ENCODE peak calls at places on chromosomes 6 and 20, in five cellular contexts. Q, R, T, G and V are unnamed samples.

GRCh38 chr20:25984933-25985332 is 288.3 kb upstream of the ZNF337 start:
- DNase-seq in Q (no peak), T (no peak), R (peak), G (no peak), V (no peak)

GRCh38 chr6:30555428-30556005 is 772 bp downstream of the GNL1 start:
- DNase-seq in G (peak), T (peak), Q (peak), R (peak), V (peak)

GRCh38 chr20:36154696-36155628 is at the start of gene EPB41L1:
- DNase-seq in Q (no peak), G (peak), T (no peak), R (no peak), V (no peak)

GRCh38 chr6:144104898-144105487 is 9.6 kb upstream of the SF3B5 start:
- DNase-seq in Q (peak), R (no peak), T (peak), G (peak), V (no peak)

GRCh38 chr6:102553214-102553613 is 1159.7 kb downstream of the GRIK2 start:
- DNase-seq in R (no peak), T (no peak), Q (no peak), G (no peak), V (no peak)

GRCh38 chr6:6775074-6775473 is 186.6 kb downstream of the LY86 start:
- DNase-seq in R (no peak), Q (no peak), T (no peak), G (no peak), V (no peak)

GRCh38 chr20:11454966-11455799 is 462.5 kb upstream of the BTBD3 start:
- DNase-seq in Q (no peak), R (no peak), T (peak), G (peak), V (peak)

GRCh38 chr6:64580346-64580745 is 944.7 kb downstream of the PHF3 start:
- DNase-seq in R (no peak), T (peak), Q (no peak), G (peak), V (no peak)

GRCh38 chr6:15994814-15995459 is 133.9 kb upstream of the MYLIP start:
- DNase-seq in Q (no peak), G (no peak), T (no peak), R (no peak), V (no peak)

GRCh38 chr20:63698739-63699465 is 2.5 kb downstream of the TNFRSF6B start:
- DNase-seq in T (peak), Q (no peak), G (peak), R (no peak), V (peak)

GRCh38 chr20:45313943-45314342 is 5.8 kb upstream of the MATN4 start:
- DNase-seq in R (no peak), Q (no peak), G (no peak), T (no peak), V (no peak)

GRCh38 chr6:98525860-98526259 is 308.5 kb upstream of the POU3F2 start:
- DNase-seq in R (no peak), G (no peak), T (no peak), Q (no peak), V (no peak)

GRCh38 chr6:2616796-2617195 is 133.9 kb downstream of the MYLK4 start:
- DNase-seq in Q (no peak), T (peak), R (no peak), G (no peak), V (no peak)

GRCh38 chr6:66788579-66788978 is 1081.6 kb upstream of the EYS start:
- DNase-seq in T (no peak), G (no peak), Q (no peak), R (no peak), V (no peak)

GRCh38 chr20:1646975-1647431 is 10.6 kb downstream of the SIRPG start:
- DNase-seq in Q (no peak), T (no peak), G (no peak), R (no peak), V (no peak)

GRCh38 chr20:49825521-49826033 is 12.9 kb downstream of the SLC9A8 start:
- DNase-seq in G (no peak), R (no peak), T (no peak), Q (no peak), V (no peak)

GRCh38 chr20:38889792-38890496 is 36.3 kb upstream of the FAM83D start:
- DNase-seq in Q (no peak), R (no peak), T (no peak), G (no peak), V (no peak)

GRCh38 chr6:109486068-109486467 is 3.0 kb upstream of the ZBTB24 start:
- DNase-seq in R (no peak), G (peak), Q (no peak), T (peak), V (no peak)

GRCh38 chr20:52493177-52493711 is 301.7 kb upstream of the ZFP64 start:
- DNase-seq in R (no peak), Q (no peak), T (no peak), G (peak), V (no peak)

GRCh38 chr6:159110013-159110412 is 59.2 kb upstream of the FNDC1 start:
- DNase-seq in Q (peak), R (no peak), G (peak), T (peak), V (peak)

GRCh38 chr20:58078741-58079522 is 149.5 kb downstream of the ANKRD60 start:
- DNase-seq in Q (no peak), G (no peak), R (no peak), T (no peak), V (peak)

GRCh38 chr6:38336922-38337321 is 302.8 kb downstream of the BTBD9 start:
- DNase-seq in G (no peak), R (no peak), Q (no peak), T (no peak), V (no peak)
- TF ChIP-seq CTCF in G (no peak), R (no peak), Q (no peak), T (no peak), V (no peak)

GRCh38 chr6:142356271-142356938 is 54.6 kb downstream of the ADGRG6 start:
- DNase-seq in Q (no peak), T (peak), R (no peak), G (no peak), V (no peak)
- TF ChIP-seq CTCF in Q (no peak), T (no peak), R (no peak), G (no peak), V (no peak)

GRCh38 chr6:88304515-88304914 is 138.4 kb upstream of the CNR1 start:
- DNase-seq in T (no peak), G (no peak), Q (no peak), R (no peak), V (no peak)
- TF ChIP-seq CTCF in T (no peak), G (no peak), Q (no peak), R (no peak), V (no peak)

GRCh38 chr6:151436814-151437213 is 15.1 kb downstream of the RMND1 start:
- DNase-seq in Q (no peak), T (no peak), R (no peak), G (no peak), V (peak)
- TF ChIP-seq CTCF in Q (no peak), T (no peak), R (no peak), G (no peak), V (no peak)

GRCh38 chr6:5285081-5285480 is 23.8 kb downstream of the FARS2 start:
- DNase-seq in R (no peak), Q (no peak), T (no peak), G (no peak), V (no peak)
- TF ChIP-seq CTCF in R (no peak), Q (no peak), T (no peak), G (no peak), V (no peak)

GRCh38 chr20:61885759-61886715 is 179.6 kb downstream of the TAF4 start:
- DNase-seq in Q (no peak), R (no peak), T (no peak), G (no peak), V (no peak)

GRCh38 chr20:61887694-61888093 is 178.0 kb downstream of the TAF4 start:
- DNase-seq in R (no peak), T (no peak), Q (no peak), G (no peak), V (no peak)

GRCh38 chr20:61888101-61888865 is 177.4 kb downstream of the TAF4 start:
- DNase-seq in G (no peak), Q (no peak), T (no peak), R (no peak), V (no peak)

GRCh38 chr20:61884571-61885389 is 180.9 kb downstream of the TAF4 start:
- DNase-seq in R (no peak), T (no peak), Q (no peak), G (no peak), V (no peak)

GRCh38 chr20:61886721-61887658 is 178.7 kb downstream of the TAF4 start:
- DNase-seq in R (no peak), T (peak), G (peak), Q (peak), V (peak)
- TF ChIP-seq CTCF in R (peak), T (peak), G (peak), Q (peak), V (peak)

GRCh38 chr6:134732761-134733160 is 217.1 kb downstream of the ALDH8A1 start:
- DNase-seq in T (no peak), G (no peak), R (no peak), Q (no peak), V (no peak)
- TF ChIP-seq CTCF in T (no peak), G (no peak), R (no peak), Q (no peak), V (no peak)